ENCODE peak calls at places on chromosomes 7 and 10, in eight cellular contexts. E, J, R, Q, A, D, S and T are unnamed samples.
A peak's percentile ranks its signal among the peaks of the same experiment; 100 is the strongest.

GRCh38 chr7:151143261-151144015 is 24.1 kb downstream of the GBX1 start:
- DNase-seq in E (no peak), A (no peak), D (no peak), R (no peak), J (no peak), Q (no peak), S (no peak), T (no peak)

GRCh38 chr10:88012627-88013026 is 149.2 kb downstream of the PTEN start:
- DNase-seq in J (peak; percentile 11), S (no peak), R (no peak), D (no peak), A (no peak), E (no peak), Q (no peak), T (no peak)

GRCh38 chr7:52260046-52260665 is 775.3 kb upstream of the POM121L12 start:
- DNase-seq in Q (no peak), E (no peak), R (peak; percentile 57), D (no peak), S (no peak), J (no peak), A (no peak), T (no peak)

GRCh38 chr7:45036317-45036716 is 36.3 kb downstream of the CCM2 start:
- DNase-seq in S (no peak), E (no peak), Q (no peak), A (no peak), J (no peak), D (no peak), R (no peak), T (no peak)

GRCh38 chr7:1541431-1542162 is 11.1 kb downstream of the MAFK start:
- DNase-seq in A (no peak), R (no peak), Q (no peak), S (no peak), E (no peak), J (no peak), D (no peak), T (no peak)

GRCh38 chr7:116195451-116195850 is 14.9 kb upstream of the TES start:
- DNase-seq in E (no peak), R (no peak), A (peak; percentile 13), J (no peak), Q (no peak), D (no peak), S (no peak), T (no peak)

GRCh38 chr7:922334-923107 is 32.0 kb downstream of the ADAP1 start:
- DNase-seq in S (no peak), E (no peak), R (no peak), D (peak; percentile 43), Q (no peak), A (no peak), J (no peak), T (no peak)

GRCh38 chr10:131006458-131007256 is 304.9 kb downstream of the TCERG1L start:
- DNase-seq in S (no peak), R (no peak), D (no peak), J (no peak), Q (no peak), E (no peak), A (no peak), T (no peak)

GRCh38 chr10:69498711-69499471 is 47.6 kb downstream of the TSPAN15 start:
- DNase-seq in Q (no peak), D (no peak), R (no peak), A (peak; percentile 23), J (no peak), E (no peak), S (no peak), T (peak; percentile 11)

GRCh38 chr10:80277567-80278250 is 11.7 kb downstream of the MAT1A start:
- DNase-seq in Q (no peak), A (no peak), S (no peak), R (no peak), E (no peak), J (no peak), D (peak; percentile 6), T (no peak)

GRCh38 chr10:113049881-113050280 is 99.8 kb downstream of the TCF7L2 start:
- DNase-seq in A (no peak), Q (no peak), D (no peak), J (no peak), R (no peak), S (no peak), E (no peak), T (no peak)

GRCh38 chr10:27748586-27748985 is 3.0 kb upstream of the MKX start:
- DNase-seq in A (no peak), Q (no peak), D (no peak), E (no peak), S (no peak), J (no peak), R (no peak), T (no peak)

GRCh38 chr7:32928785-32929184 is 28.5 kb upstream of the FKBP9 start:
- DNase-seq in A (no peak), D (no peak), J (no peak), S (no peak), Q (no peak), R (no peak), E (no peak), T (no peak)

GRCh38 chr7:97179454-97180104 is 62.1 kb downstream of the SDHAF3 start:
- DNase-seq in E (peak; percentile 4), J (peak; percentile 42), D (peak; percentile 38), R (peak; percentile 55), A (peak; percentile 52), S (peak; percentile 27), Q (peak; percentile 54), T (peak; percentile 72)

GRCh38 chr10:44697096-44697495 is 214.0 kb upstream of the TMEM72 start:
- DNase-seq in J (no peak), S (no peak), D (no peak), E (no peak), R (no peak), Q (no peak), A (no peak), T (peak; percentile 42)

GRCh38 chr10:129908406-129908805 is 55.7 kb downstream of the EBF3 start:
- DNase-seq in A (no peak), Q (no peak), S (no peak), J (no peak), R (no peak), D (no peak), E (no peak), T (no peak)

GRCh38 chr10:124094419-124094785 is 1.0 kb upstream of the CHST15 start:
- DNase-seq in D (no peak), J (no peak), S (no peak), Q (no peak), E (no peak), A (no peak), R (no peak), T (no peak)

GRCh38 chr10:124589491-124590006 is 127.9 kb downstream of the LHPP start:
- DNase-seq in D (no peak), Q (no peak), S (no peak), J (no peak), E (no peak), A (no peak), R (no peak), T (peak; percentile 31)